ENCODE peak calls at places on chromosomes 6 and 20, in seven cellular contexts. One of them, this sample, is unnamed.

GRCh38 chr6:139290787-139291294 is 957 bp downstream of the TXLNB start:
- DNase-seq in psoas muscle: no peak
- DNase-seq in PC-3: no peak
- DNase-seq in aorta: no peak
- DNase-seq in CD8-positive, alpha-beta memory T cell: peak; percentile 3
- DNase-seq in colonic mucosa: no peak
- DNase-seq in mammary epithelial cell: no peak
- DNase-seq in this sample: peak; percentile 26

GRCh38 chr20:24411003-24411402 is 58.4 kb upstream of the SYNDIG1 start:
- DNase-seq in colonic mucosa: no peak
- DNase-seq in mammary epithelial cell: no peak
- DNase-seq in psoas muscle: no peak
- DNase-seq in aorta: no peak
- DNase-seq in CD8-positive, alpha-beta memory T cell: no peak
- DNase-seq in PC-3: no peak
- DNase-seq in this sample: no peak

GRCh38 chr6:71406871-71407860 is 118.6 kb downstream of the OGFRL1 start:
- DNase-seq in mammary epithelial cell: peak; percentile 64
- DNase-seq in PC-3: peak; percentile 53
- DNase-seq in psoas muscle: no peak
- DNase-seq in aorta: no peak
- DNase-seq in colonic mucosa: no peak
- DNase-seq in CD8-positive, alpha-beta memory T cell: no peak
- DNase-seq in this sample: no peak

GRCh38 chr6:134235937-134236751 is 81.8 kb downstream of the SGK1 start:
- DNase-seq in PC-3: peak; percentile 56
- DNase-seq in CD8-positive, alpha-beta memory T cell: no peak
- DNase-seq in psoas muscle: no peak
- DNase-seq in colonic mucosa: no peak
- DNase-seq in mammary epithelial cell: peak; percentile 60
- DNase-seq in aorta: no peak
- DNase-seq in this sample: no peak

GRCh38 chr20:47857994-47858557 is 72.8 kb upstream of the SULF2 start:
- DNase-seq in colonic mucosa: no peak
- DNase-seq in aorta: peak; percentile 59
- DNase-seq in psoas muscle: peak; percentile 32
- DNase-seq in mammary epithelial cell: peak; percentile 57
- DNase-seq in PC-3: no peak
- DNase-seq in CD8-positive, alpha-beta memory T cell: no peak
- DNase-seq in this sample: no peak

GRCh38 chr6:33983721-33984465 is 162.0 kb downstream of the GRM4 start:
- DNase-seq in CD8-positive, alpha-beta memory T cell: no peak
- DNase-seq in colonic mucosa: peak; percentile 41
- DNase-seq in mammary epithelial cell: no peak
- DNase-seq in aorta: no peak
- DNase-seq in PC-3: no peak
- DNase-seq in psoas muscle: no peak
- DNase-seq in this sample: no peak

GRCh38 chr6:24851086-24851485 is 52.4 kb upstream of the ARMH2 start:
- DNase-seq in mammary epithelial cell: no peak
- DNase-seq in aorta: no peak
- DNase-seq in psoas muscle: no peak
- DNase-seq in colonic mucosa: no peak
- DNase-seq in PC-3: no peak
- DNase-seq in CD8-positive, alpha-beta memory T cell: no peak
- DNase-seq in this sample: no peak

GRCh38 chr6:159899994-159900745 is 9.4 kb downstream of the MAS1 start:
- DNase-seq in colonic mucosa: no peak
- DNase-seq in CD8-positive, alpha-beta memory T cell: no peak
- DNase-seq in PC-3: peak; percentile 89
- DNase-seq in aorta: no peak
- DNase-seq in psoas muscle: no peak
- DNase-seq in mammary epithelial cell: peak; percentile 81
- DNase-seq in this sample: no peak

GRCh38 chr6:14228571-14228970 is 111.0 kb downstream of the CD83 start:
- DNase-seq in PC-3: no peak
- DNase-seq in CD8-positive, alpha-beta memory T cell: no peak
- DNase-seq in mammary epithelial cell: no peak
- DNase-seq in psoas muscle: no peak
- DNase-seq in aorta: no peak
- DNase-seq in colonic mucosa: peak; percentile 3
- DNase-seq in this sample: no peak

GRCh38 chr6:25312703-25313102 is 33.5 kb downstream of the CARMIL1 start:
- DNase-seq in PC-3: peak; percentile 82
- DNase-seq in colonic mucosa: no peak
- DNase-seq in aorta: no peak
- DNase-seq in psoas muscle: no peak
- DNase-seq in CD8-positive, alpha-beta memory T cell: no peak
- DNase-seq in mammary epithelial cell: peak; percentile 77
- DNase-seq in this sample: no peak

GRCh38 chr20:25623225-25623735 is 534 bp downstream of the NANP start:
- DNase-seq in PC-3: peak; percentile 32
- DNase-seq in psoas muscle: peak; percentile 43
- DNase-seq in mammary epithelial cell: peak; percentile 26
- DNase-seq in CD8-positive, alpha-beta memory T cell: peak; percentile 15
- DNase-seq in colonic mucosa: peak; percentile 54
- DNase-seq in aorta: peak; percentile 62
- DNase-seq in this sample: peak; percentile 7

GRCh38 chr6:128235556-128235955 is 284.8 kb downstream of the PTPRK start:
- DNase-seq in PC-3: no peak
- DNase-seq in CD8-positive, alpha-beta memory T cell: no peak
- DNase-seq in psoas muscle: no peak
- DNase-seq in aorta: no peak
- DNase-seq in mammary epithelial cell: peak; percentile 52
- DNase-seq in colonic mucosa: no peak
- DNase-seq in this sample: no peak

GRCh38 chr6:35850209-35850608 is 45.1 kb downstream of the LHFPL5 start:
- DNase-seq in colonic mucosa: no peak
- DNase-seq in aorta: no peak
- DNase-seq in PC-3: no peak
- DNase-seq in CD8-positive, alpha-beta memory T cell: no peak
- DNase-seq in mammary epithelial cell: no peak
- DNase-seq in psoas muscle: no peak
- DNase-seq in this sample: no peak

GRCh38 chr20:10790013-10790412 is 116.2 kb upstream of the JAG1 start:
- DNase-seq in aorta: no peak
- DNase-seq in mammary epithelial cell: peak; percentile 42
- DNase-seq in colonic mucosa: peak; percentile 22
- DNase-seq in psoas muscle: no peak
- DNase-seq in CD8-positive, alpha-beta memory T cell: no peak
- DNase-seq in PC-3: no peak
- DNase-seq in this sample: no peak

GRCh38 chr6:160427312-160428068 is 79.3 kb downstream of the SLC22A3 start:
- DNase-seq in PC-3: peak; percentile 5
- DNase-seq in colonic mucosa: no peak
- DNase-seq in aorta: no peak
- DNase-seq in CD8-positive, alpha-beta memory T cell: no peak
- DNase-seq in mammary epithelial cell: no peak
- DNase-seq in psoas muscle: peak; percentile 22
- DNase-seq in this sample: no peak

GRCh38 chr20:20712004-20712473 is 405 bp downstream of the RALGAPA2 start:
- DNase-seq in aorta: no peak
- DNase-seq in colonic mucosa: no peak
- DNase-seq in mammary epithelial cell: no peak
- DNase-seq in CD8-positive, alpha-beta memory T cell: no peak
- DNase-seq in psoas muscle: no peak
- DNase-seq in PC-3: no peak
- DNase-seq in this sample: no peak

GRCh38 chr6:150072201-150072600 is 3.3 kb upstream of the ULBP3 start:
- DNase-seq in colonic mucosa: peak; percentile 93
- DNase-seq in PC-3: peak; percentile 88
- DNase-seq in aorta: peak; percentile 77
- DNase-seq in psoas muscle: peak; percentile 79
- DNase-seq in CD8-positive, alpha-beta memory T cell: peak; percentile 42
- DNase-seq in mammary epithelial cell: peak; percentile 71
- DNase-seq in this sample: peak; percentile 60

GRCh38 chr20:63570281-63571086 is 3.6 kb downstream of the HELZ2 start:
- DNase-seq in mammary epithelial cell: no peak
- DNase-seq in colonic mucosa: no peak
- DNase-seq in psoas muscle: no peak
- DNase-seq in aorta: no peak
- DNase-seq in PC-3: no peak
- DNase-seq in CD8-positive, alpha-beta memory T cell: no peak
- DNase-seq in this sample: no peak

DNA sequence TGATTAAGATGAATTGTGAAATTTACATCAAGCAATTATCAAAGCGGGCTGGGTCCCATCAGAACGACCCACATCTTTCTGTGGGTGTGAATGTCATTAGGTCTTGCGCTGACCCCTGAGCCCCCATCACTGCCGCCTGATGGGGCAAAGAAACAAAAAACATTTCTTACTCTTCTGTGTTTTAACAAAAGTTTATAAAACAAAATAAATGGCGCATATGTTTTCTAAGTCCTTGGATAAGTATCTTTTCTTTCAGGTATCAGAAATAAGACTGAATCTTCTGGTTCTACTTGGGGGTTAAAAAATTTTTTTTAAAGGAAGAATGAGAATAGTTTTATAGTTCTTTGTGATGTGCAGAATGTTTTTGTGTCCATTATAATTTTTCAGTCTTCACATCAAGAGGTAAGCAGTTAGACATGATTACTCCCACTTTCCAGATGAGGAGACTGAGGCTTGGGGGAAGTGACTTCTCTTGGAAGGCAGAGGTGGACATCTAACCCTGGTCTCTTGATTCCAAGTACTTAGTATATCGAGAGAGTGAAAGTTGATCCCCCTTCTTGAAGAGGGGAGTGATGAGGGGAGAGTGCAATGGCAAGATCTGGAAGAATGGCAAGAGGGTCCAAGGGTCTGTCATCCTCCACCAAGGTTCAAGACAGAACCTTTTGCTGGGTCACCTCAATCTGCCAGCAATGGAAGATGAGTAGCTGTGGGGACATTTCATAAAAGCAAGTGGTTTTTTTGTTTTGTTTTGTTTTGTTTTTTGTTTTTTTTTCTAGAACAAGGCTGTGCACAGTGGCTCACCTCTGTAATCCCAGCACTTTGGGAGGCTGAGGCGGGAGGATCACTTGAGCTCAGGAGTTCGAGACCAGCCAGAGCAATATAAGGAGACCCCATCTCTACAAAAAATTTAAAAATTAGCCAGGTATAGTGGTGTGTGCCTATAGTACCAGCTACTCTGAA is 42.8 kb upstream of the TTPAL start:
- DNase-seq in psoas muscle: no peak
- DNase-seq in mammary epithelial cell: no peak
- DNase-seq in aorta: no peak
- DNase-seq in CD8-positive, alpha-beta memory T cell: no peak
- DNase-seq in colonic mucosa: no peak
- DNase-seq in PC-3: no peak
- DNase-seq in this sample: no peak
- H3K27ac ChIP-seq in psoas muscle: no peak overlapping the region
- H3K27ac ChIP-seq in mammary epithelial cell: no peak overlapping the region
- H3K27ac ChIP-seq in aorta: no peak overlapping the region
- H3K27ac ChIP-seq in CD8-positive, alpha-beta memory T cell: no peak overlapping the region
- H3K27ac ChIP-seq in colonic mucosa: peak overlapping the region; percentile 91
- H3K27ac ChIP-seq in PC-3: no peak overlapping the region
- H3K27ac ChIP-seq in this sample: no peak overlapping the region

GRCh38 chr20:7257719-7258466 is 490.4 kb downstream of the BMP2 start:
- DNase-seq in mammary epithelial cell: no peak
- DNase-seq in PC-3: no peak
- DNase-seq in CD8-positive, alpha-beta memory T cell: no peak
- DNase-seq in aorta: no peak
- DNase-seq in psoas muscle: no peak
- DNase-seq in colonic mucosa: no peak
- DNase-seq in this sample: no peak
- H3K4me3 ChIP-seq in mammary epithelial cell: no peak overlapping the region
- H3K4me3 ChIP-seq in PC-3: no peak overlapping the region
- H3K4me3 ChIP-seq in CD8-positive, alpha-beta memory T cell: no peak overlapping the region
- H3K4me3 ChIP-seq in aorta: no peak overlapping the region
- H3K4me3 ChIP-seq in psoas muscle: no peak overlapping the region
- H3K4me3 ChIP-seq in colonic mucosa: no peak overlapping the region
- H3K4me3 ChIP-seq in this sample: no peak overlapping the region

GRCh38 chr6:7585287-7585930 is 4.6 kb upstream of the SNRNP48 start:
- DNase-seq in mammary epithelial cell: no peak
- DNase-seq in colonic mucosa: no peak
- DNase-seq in CD8-positive, alpha-beta memory T cell: no peak
- DNase-seq in aorta: no peak
- DNase-seq in PC-3: no peak
- DNase-seq in psoas muscle: no peak
- DNase-seq in this sample: no peak

GRCh38 chr6:7580537-7580926 is 9.5 kb upstream of the SNRNP48 start:
- DNase-seq in colonic mucosa: no peak
- DNase-seq in CD8-positive, alpha-beta memory T cell: no peak
- DNase-seq in mammary epithelial cell: no peak
- DNase-seq in psoas muscle: no peak
- DNase-seq in aorta: no peak
- DNase-seq in PC-3: no peak
- DNase-seq in this sample: no peak

GRCh38 chr6:7578949-7579348 is 11.0 kb upstream of the SNRNP48 start:
- DNase-seq in PC-3: no peak
- DNase-seq in aorta: no peak
- DNase-seq in psoas muscle: no peak
- DNase-seq in CD8-positive, alpha-beta memory T cell: no peak
- DNase-seq in mammary epithelial cell: no peak
- DNase-seq in colonic mucosa: no peak
- DNase-seq in this sample: no peak

GRCh38 chr6:7579850-7580249 is 10.1 kb upstream of the SNRNP48 start:
- DNase-seq in CD8-positive, alpha-beta memory T cell: no peak
- DNase-seq in aorta: no peak
- DNase-seq in colonic mucosa: no peak
- DNase-seq in psoas muscle: no peak
- DNase-seq in mammary epithelial cell: no peak
- DNase-seq in PC-3: no peak
- DNase-seq in this sample: no peak

GRCh38 chr6:7580927-7581618 is 8.9 kb upstream of the SNRNP48 start:
- DNase-seq in colonic mucosa: no peak
- DNase-seq in mammary epithelial cell: no peak
- DNase-seq in psoas muscle: no peak
- DNase-seq in aorta: no peak
- DNase-seq in PC-3: no peak
- DNase-seq in CD8-positive, alpha-beta memory T cell: no peak
- DNase-seq in this sample: no peak
- H3K27ac ChIP-seq in colonic mucosa: no peak overlapping the region
- H3K27ac ChIP-seq in mammary epithelial cell: no peak overlapping the region
- H3K27ac ChIP-seq in psoas muscle: no peak overlapping the region
- H3K27ac ChIP-seq in aorta: no peak overlapping the region
- H3K27ac ChIP-seq in PC-3: no peak overlapping the region
- H3K27ac ChIP-seq in CD8-positive, alpha-beta memory T cell: no peak overlapping the region
- H3K27ac ChIP-seq in this sample: no peak overlapping the region

DNA sequence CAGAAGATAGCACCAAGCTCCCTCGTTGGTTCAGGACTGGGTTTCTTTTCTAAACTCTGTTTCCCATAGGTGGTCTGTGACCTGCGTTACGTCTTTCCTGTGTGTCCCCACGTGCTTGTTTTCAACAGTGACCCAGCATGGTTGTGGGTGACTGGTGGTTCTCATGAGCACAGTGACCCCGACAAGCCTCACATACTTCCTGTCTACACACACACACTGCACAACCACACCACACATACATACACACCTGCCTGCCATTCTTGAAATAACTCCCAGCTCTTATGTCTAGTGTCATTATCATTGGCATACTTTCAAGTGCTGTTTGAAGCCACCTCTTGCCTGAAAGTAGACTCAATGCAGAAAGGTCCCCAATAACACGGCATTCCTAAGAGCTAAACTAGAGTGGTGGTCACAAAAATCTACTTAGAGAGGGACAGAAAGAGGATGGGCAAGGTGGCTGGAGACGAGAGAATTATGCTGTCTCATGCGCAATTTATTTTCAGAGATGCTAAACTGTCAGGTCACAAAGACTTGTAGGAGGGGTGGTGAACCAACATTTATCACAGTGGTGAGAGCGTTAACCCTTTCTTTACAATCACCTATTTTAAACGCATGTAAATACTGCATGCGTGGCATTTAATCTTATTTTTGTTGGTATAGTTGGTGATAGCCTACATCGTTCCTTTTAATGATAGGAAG is 66.7 kb downstream of the GCNT2 start:
- DNase-seq in psoas muscle: no peak
- DNase-seq in CD8-positive, alpha-beta memory T cell: no peak
- DNase-seq in colonic mucosa: no peak
- DNase-seq in PC-3: no peak
- DNase-seq in mammary epithelial cell: no peak
- DNase-seq in aorta: no peak
- DNase-seq in this sample: no peak
- H3K4me3 ChIP-seq in psoas muscle: no peak overlapping the region
- H3K4me3 ChIP-seq in CD8-positive, alpha-beta memory T cell: no peak overlapping the region
- H3K4me3 ChIP-seq in colonic mucosa: no peak overlapping the region
- H3K4me3 ChIP-seq in PC-3: no peak overlapping the region
- H3K4me3 ChIP-seq in mammary epithelial cell: no peak overlapping the region
- H3K4me3 ChIP-seq in aorta: no peak overlapping the region
- H3K4me3 ChIP-seq in this sample: no peak overlapping the region

This sample was measured in CD8-positive, alpha-beta T cell.